ENCODE peak calls at places on chromosomes 4 and X, in six cellular contexts. R is lower leg skin, B is NB4, G is IMR-90, E is left ventricle myocardium inferior, Z is H9. A is an unnamed sample.

GRCh38 chr4:159487284-159487747 is 384.4 kb downstream of the RAPGEF2 start:
- DNase-seq in G (peak), R (peak), B (peak), E (no peak), Z (peak), A (no peak)

GRCh38 chrX:47831788-47832187 is 4.9 kb upstream of the ZNF81 start:
- DNase-seq in B (peak), R (peak), E (peak), G (peak), Z (peak), A (no peak)

GRCh38 chrX:13864264-13864663 is 47.4 kb upstream of the GPM6B start:
- DNase-seq in B (no peak), E (no peak), R (no peak), Z (no peak), G (peak), A (no peak)

GRCh38 chr4:66911898-66912297 is 633.4 kb downstream of the CENPC start:
- DNase-seq in B (no peak), G (no peak), R (no peak), E (no peak), Z (no peak), A (no peak)

GRCh38 chr4:37584087-37584486 is 102.1 kb downstream of the RELL1 start:
- DNase-seq in G (no peak), B (no peak), Z (no peak), R (no peak), E (no peak), A (no peak)

GRCh38 chrX:25016938-25017598 is 1.3 kb upstream of the ARX start:
- DNase-seq in E (no peak), B (no peak), R (no peak), G (no peak), Z (no peak), A (no peak)

GRCh38 chr4:95572304-95572991 is 23.7 kb upstream of the UNC5C start:
- DNase-seq in E (peak), G (no peak), Z (peak), B (peak), R (peak), A (no peak)

GRCh38 chr4:7652451-7652871 is 217.7 kb upstream of the PSAPL1 start:
- DNase-seq in E (no peak), G (no peak), B (peak), Z (no peak), R (no peak), A (no peak)

GRCh38 chr4:7854697-7855370 is 84.8 kb downstream of the AFAP1 start:
- DNase-seq in E (no peak), G (no peak), R (no peak), B (no peak), Z (no peak), A (no peak)

GRCh38 chr4:18390655-18391369 is 369.3 kb upstream of the LCORL start:
- DNase-seq in B (peak), E (no peak), G (no peak), R (no peak), Z (no peak), A (no peak)

GRCh38 chr4:185344743-185345538 is 50.8 kb downstream of the LRP2BP start:
- DNase-seq in E (no peak), R (no peak), G (no peak), B (no peak), Z (no peak), A (no peak)

GRCh38 chr4:108078024-108078733 is 88.5 kb downstream of the HADH start:
- DNase-seq in E (no peak), B (no peak), R (no peak), Z (no peak), G (no peak), A (no peak)

GRCh38 chrX:77691916-77692315 is 94.1 kb downstream of the ATRX start:
- DNase-seq in Z (no peak), B (no peak), E (no peak), R (no peak), G (no peak), A (no peak)

GRCh38 chr4:75557696-75558095 is 1.8 kb downstream of the ODAPH start:
- DNase-seq in Z (no peak), E (no peak), R (no peak), B (no peak), G (no peak), A (no peak)

GRCh38 chr4:14168919-14169318 is 541.4 kb upstream of the BOD1L1 start:
- DNase-seq in Z (no peak), E (peak), G (peak), R (peak), B (no peak), A (no peak)

GRCh38 chr4:92303621-92304027 is at the start of gene GRID2:
- DNase-seq in R (no peak), Z (peak), B (no peak), G (peak), E (no peak), A (no peak)

GRCh38 chr4:90582087-90582486 is 454.9 kb downstream of the CCSER1 start:
- DNase-seq in E (no peak), G (no peak), Z (no peak), B (no peak), R (no peak), A (no peak)

GRCh38 chr4:186297013-186297645 is 31.1 kb downstream of the F11 start:
- DNase-seq in R (no peak), Z (no peak), E (no peak), B (peak), G (peak), A (no peak)

GRCh38 chrX:79630033-79631009 is 263.2 kb upstream of the ITM2A start:
- DNase-seq in E (no peak), G (no peak), B (no peak), Z (no peak), R (no peak), A (no peak)

GRCh38 chrX:47214435-47215077 is 3.9 kb upstream of the CDK16 start:
- DNase-seq in Z (no peak), E (no peak), B (no peak), R (no peak), G (no peak), A (no peak)

GRCh38 chr4:23333556-23333945 is 556.3 kb downstream of the PPARGC1A start:
- DNase-seq in B (no peak), R (no peak), Z (no peak), E (no peak), G (peak), A (no peak)

GRCh38 chr4:110049951-110050925 is 137.6 kb downstream of the EGF start:
- DNase-seq in E (no peak), Z (no peak), B (peak), R (peak), G (peak), A (no peak)

GRCh38 chr4:1907848-1908525 is 36.8 kb downstream of the NSD2 start:
- DNase-seq in G (no peak), Z (no peak), B (no peak), R (peak), E (no peak), A (no peak)

GRCh38 chr4:79756496-79756895 is 316.5 kb downstream of the ANTXR2 start:
- DNase-seq in Z (no peak), R (no peak), G (no peak), E (no peak), B (no peak), A (no peak)

GRCh38 chr4:138919094-138919936 is 96.3 kb upstream of the NOCT start:
- DNase-seq in B (peak), Z (peak), G (peak), E (peak), R (peak), A (peak)

GRCh38 chr4:107037188-107037587 is 1.1 kb upstream of the DKK2 start:
- DNase-seq in R (peak), E (no peak), B (no peak), G (peak), Z (peak), A (peak)

GRCh38 chrX:41009816-41010187 is 75.4 kb upstream of the USP9X start:
- DNase-seq in G (no peak), B (peak), Z (no peak), E (no peak), R (no peak), A (no peak)

GRCh38 chrX:19137064-19137463 is 14.8 kb upstream of the ADGRG2 start:
- DNase-seq in G (no peak), Z (no peak), E (no peak), B (peak), R (no peak), A (no peak)

GRCh38 chr4:57109847-57110634 is at the start of gene IGFBP7:
- DNase-seq in E (peak), Z (no peak), R (no peak), G (no peak), B (peak), A (no peak)

GRCh38 chrX:153866302-153867019 is 19.5 kb downstream of the L1CAM start:
- DNase-seq in R (no peak), B (no peak), E (no peak), Z (no peak), G (no peak), A (no peak)

GRCh38 chr4:4666693-4667642 is 125.1 kb upstream of the STX18 start:
- DNase-seq in Z (peak), G (no peak), R (no peak), E (no peak), B (no peak), A (no peak)

GRCh38 chr4:134375775-134376174 is 174.2 kb upstream of the PABPC4L start:
- DNase-seq in G (no peak), B (no peak), R (no peak), E (no peak), Z (no peak), A (no peak)

GRCh38 chr4:55278316-55278715 is 67.7 kb upstream of the SRD5A3 start:
- DNase-seq in R (no peak), G (no peak), Z (no peak), B (no peak), E (no peak), A (no peak)

GRCh38 chr4:40811886-40812857 is 62.4 kb downstream of the NSUN7 start:
- DNase-seq in Z (no peak), R (no peak), B (peak), G (peak), E (no peak), A (no peak)

GRCh38 chr4:184684491-184685189 is 35.1 kb downstream of the PRIMPOL start:
- DNase-seq in Z (no peak), G (peak), E (no peak), B (peak), R (peak), A (no peak)

GRCh38 chrX:42772874-42773273 is 5.1 kb downstream of the PPP1R2C start:
- DNase-seq in Z (no peak), G (no peak), B (no peak), E (no peak), R (no peak), A (no peak)

GRCh38 chrX:140480765-140481164 is 24.1 kb downstream of the SOX3 start:
- DNase-seq in B (no peak), E (no peak), R (no peak), G (no peak), Z (no peak), A (no peak)

GRCh38 chrX:140477987-140478386 is 26.9 kb downstream of the SOX3 start:
- DNase-seq in B (no peak), Z (peak), E (no peak), R (no peak), G (no peak), A (no peak)

DNA sequence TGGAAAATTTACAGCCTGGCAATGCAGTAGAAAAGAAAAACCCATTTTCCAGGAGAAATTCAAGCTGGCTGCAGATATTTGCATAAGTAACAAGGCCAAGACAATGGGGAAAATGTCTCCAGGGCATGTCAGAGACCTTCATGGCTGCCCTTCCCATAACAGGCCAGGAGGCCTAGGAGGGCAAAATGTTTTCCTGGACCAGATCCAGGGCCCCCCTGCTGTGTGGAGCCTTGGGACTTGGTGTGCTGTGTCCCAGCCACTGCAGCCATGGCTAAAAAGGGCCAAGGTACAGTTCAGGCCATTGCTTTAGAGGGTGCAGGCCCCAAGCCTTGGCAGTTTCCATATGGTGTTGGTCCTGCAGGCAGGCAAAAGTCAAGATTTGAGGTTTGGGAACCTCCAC is 29.8 kb downstream of the SOX3 start:
- DNase-seq in R (no peak), E (no peak), G (no peak), Z (no peak), B (no peak), A (no peak)
- TF ChIP-seq CTCF in R (no peak), E (no peak), G (no peak), Z (no peak), B (no peak), A (no peak)

GRCh38 chrX:23626651-23627050 is 40.6 kb upstream of the PRDX4 start:
- DNase-seq in B (peak), G (no peak), E (no peak), Z (no peak), R (no peak), A (no peak)
- TF ChIP-seq CTCF in B (peak), G (no peak), E (no peak), Z (peak), R (no peak), A (no peak)

DNA sequence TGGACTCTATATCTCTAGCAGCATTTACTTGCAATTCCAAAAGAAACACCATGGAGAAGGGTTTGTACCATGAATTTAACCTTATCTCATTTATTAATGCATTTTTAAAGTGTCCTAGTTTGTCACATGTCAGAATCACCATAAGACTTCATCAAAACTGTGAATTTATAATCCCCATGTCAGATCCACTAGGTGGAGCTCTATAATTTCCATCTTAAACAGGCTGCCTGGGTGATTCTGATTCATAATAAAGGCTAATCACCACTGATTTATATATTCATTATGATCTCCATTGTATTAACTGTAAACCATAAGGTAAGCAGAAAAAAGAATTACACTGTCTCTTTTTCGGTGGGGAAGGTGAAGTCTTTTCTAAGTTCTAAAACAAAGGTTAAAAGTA is 4.0 kb downstream of the TCEAL2 start:
- DNase-seq in Z (no peak), G (peak), E (no peak), R (no peak), B (peak), A (no peak)
- TF ChIP-seq CTCF in Z (peak), G (peak), E (peak), R (no peak), B (peak), A (no peak)

DNA sequence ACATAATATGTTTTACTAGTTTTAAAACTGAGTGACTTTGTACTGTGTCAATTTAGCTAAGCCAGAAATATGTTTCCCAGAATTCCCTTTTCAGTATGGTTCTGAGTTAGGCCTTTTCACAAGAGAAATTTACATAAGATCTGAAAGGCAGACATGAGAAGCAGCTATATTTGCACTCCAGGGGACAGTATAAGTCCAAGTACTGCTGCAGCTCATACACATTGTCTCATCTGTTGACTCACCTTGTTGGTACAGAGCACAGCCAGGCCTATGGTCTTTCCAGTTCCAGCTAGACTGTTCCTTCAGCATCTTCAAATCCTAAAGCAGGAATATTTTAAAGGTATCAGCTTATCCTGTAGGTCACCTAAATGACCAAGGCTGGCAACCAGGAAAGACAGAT is 53.5 kb downstream of the BMP3 start:
- DNase-seq in Z (no peak), G (peak), B (no peak), E (no peak), R (no peak), A (no peak)
- TF ChIP-seq CTCF in Z (no peak), G (peak), B (no peak), E (no peak), R (no peak), A (no peak)

A was measured in mesothelial cell of epicardium.